ENCODE peak calls at places on chromosome 17, in six cellular contexts. M is upper lobe of left lung, O is A549, F is HepG2, Y is GM12878, W is K562. Z is an unnamed sample.

GRCh38 chr17:42141382-42141781 is 13.4 kb downstream of the RAB5C start:
- ATAC-seq in M (peak), O (no peak), F (no peak), Y (no peak), W (no peak), Z (peak)

GRCh38 chr17:48194097-48194550 is 86.6 kb downstream of the SNX11 start:
- ATAC-seq in M (no peak), O (no peak), F (no peak), Y (no peak), W (no peak), Z (no peak)

GRCh38 chr17:58703137-58703846 is 10.9 kb downstream of the RAD51C start:
- ATAC-seq in M (no peak), O (no peak), F (no peak), Y (peak), W (no peak), Z (no peak)

GRCh38 chr17:62899349-62899748 is 66.7 kb upstream of the TANC2 start:
- ATAC-seq in M (peak), O (no peak), F (no peak), Y (no peak), W (no peak), Z (peak)

GRCh38 chr17:81196505-81197408 is 26.0 kb downstream of the CEP131 start:
- ATAC-seq in M (no peak), O (no peak), F (no peak), Y (no peak), W (no peak), Z (peak)

GRCh38 chr17:17545031-17545820 is 46.3 kb downstream of the PEMT start:
- ATAC-seq in M (peak), O (no peak), F (no peak), Y (no peak), W (no peak), Z (peak)

GRCh38 chr17:11825902-11826301 is 171.4 kb downstream of the ZNF18 start:
- ATAC-seq in M (no peak), O (no peak), F (no peak), Y (no peak), W (no peak), Z (no peak)

GRCh38 chr17:33084755-33085154 is 93.1 kb downstream of the SPACA3 start:
- ATAC-seq in M (no peak), O (no peak), F (no peak), Y (no peak), W (no peak), Z (no peak)

GRCh38 chr17:58535431-58535830 is 21.0 kb upstream of the MTMR4 start:
- ATAC-seq in M (no peak), O (peak), F (peak), Y (no peak), W (no peak), Z (no peak)

GRCh38 chr17:10600551-10600950 is 51.1 kb upstream of the MYH2 start:
- ATAC-seq in M (no peak), O (no peak), F (no peak), Y (no peak), W (no peak), Z (no peak)

GRCh38 chr17:48051706-48052486 is 3.7 kb downstream of the NFE2L1 start:
- ATAC-seq in M (peak), O (no peak), F (peak), Y (no peak), W (peak), Z (no peak)

GRCh38 chr17:80775863-80776262 is 215.8 kb upstream of the CHMP6 start:
- ATAC-seq in M (no peak), O (no peak), F (no peak), Y (no peak), W (no peak), Z (no peak)

GRCh38 chr17:2055494-2056220 is 754 bp downstream of the HIC1 start:
- ATAC-seq in M (no peak), O (no peak), F (peak), Y (peak), W (no peak), Z (no peak)

GRCh38 chr17:12744298-12744697 is 45.0 kb upstream of the ARHGAP44 start:
- ATAC-seq in M (no peak), O (no peak), F (no peak), Y (no peak), W (no peak), Z (peak)

GRCh38 chr17:7775058-7775457 is 57.5 kb downstream of the DNAH2 start:
- ATAC-seq in M (no peak), O (no peak), F (no peak), Y (no peak), W (no peak), Z (no peak)

GRCh38 chr17:63564562-63564961 is 14.3 kb downstream of the DCAF7 start:
- ATAC-seq in M (no peak), O (no peak), F (peak), Y (no peak), W (peak), Z (no peak)

GRCh38 chr17:39069114-39069756 is 82.2 kb downstream of the PLXDC1 start:
- ATAC-seq in M (peak), O (peak), F (peak), Y (peak), W (peak), Z (peak)

GRCh38 chr17:33262724-33263123 is 30.4 kb downstream of the ASIC2 start:
- ATAC-seq in M (no peak), O (no peak), F (no peak), Y (no peak), W (no peak), Z (no peak)

GRCh38 chr17:77772899-77773358 is 185.6 kb upstream of the TNRC6C start:
- ATAC-seq in M (peak), O (peak), F (peak), Y (peak), W (peak), Z (peak)

GRCh38 chr17:41328207-41328606 is 12.7 kb upstream of the KRTAP17-1 start:
- ATAC-seq in M (no peak), O (no peak), F (no peak), Y (no peak), W (no peak), Z (no peak)

GRCh38 chr17:68247445-68248198 is at the start of gene AMZ2:
- ATAC-seq in M (peak), O (peak), F (peak), Y (peak), W (peak), Z (peak)
- TF ChIP-seq EP300 in M (no peak), O (no peak), F (no peak), Y (no peak), W (no peak), Z (no peak)

GRCh38 chr17:74601944-74602572 is 10.0 kb upstream of the CD300LD start:
- ATAC-seq in M (peak), O (peak), F (peak), Y (peak), W (peak), Z (no peak)
- TF ChIP-seq POLR2A in M (no peak), O (no peak), F (no peak), Y (no peak), W (no peak), Z (no peak)

GRCh38 chr17:55585629-55586028 is 74.4 kb upstream of the SMIM36 start:
- ATAC-seq in M (no peak), O (no peak), F (no peak), Y (no peak), W (no peak), Z (no peak)
- TF ChIP-seq CTCF in M (no peak), O (no peak), F (no peak), Y (no peak), W (no peak), Z (no peak)

DNA sequence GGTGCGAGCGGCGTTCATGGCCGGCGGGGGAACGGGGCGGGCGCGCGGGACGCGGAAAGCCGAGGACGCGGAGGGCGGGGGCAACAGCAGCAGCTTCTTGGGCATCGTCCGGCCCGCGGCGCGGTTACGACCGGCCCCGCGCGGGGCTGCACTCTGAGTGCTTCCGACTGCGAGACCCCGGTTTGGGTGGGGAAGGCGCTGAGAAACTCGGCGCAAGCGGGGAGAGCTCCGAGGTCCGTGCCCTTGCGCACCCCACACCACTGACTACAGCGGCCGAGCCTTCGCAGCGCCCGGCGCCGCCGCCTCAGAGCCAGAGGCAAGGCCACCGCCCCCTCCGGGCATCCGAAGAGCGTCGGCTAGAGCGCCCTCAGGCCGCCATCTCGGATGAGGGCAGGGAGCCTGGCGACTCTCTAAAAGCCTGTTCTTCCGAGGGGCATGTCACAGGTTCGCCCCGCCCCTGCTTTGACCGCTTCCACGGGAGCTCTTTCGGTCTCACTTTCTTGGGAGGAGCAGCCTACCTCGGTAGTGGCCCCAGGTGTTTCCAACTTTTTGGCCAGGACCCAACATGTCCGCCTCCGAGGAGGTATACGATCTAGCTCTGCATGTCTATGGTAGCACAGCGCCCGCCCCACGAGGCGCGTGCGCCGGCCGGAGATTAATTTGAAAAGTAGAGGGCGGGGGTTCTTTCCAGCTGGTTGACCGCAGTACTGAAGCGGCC is at the start of gene PRPSAP1:
- ATAC-seq in M (peak), O (peak), F (peak), Y (peak), W (peak), Z (peak)
- TF ChIP-seq EP300 in M (no peak), O (no peak), F (no peak), Y (no peak), W (no peak), Z (no peak)

DNA sequence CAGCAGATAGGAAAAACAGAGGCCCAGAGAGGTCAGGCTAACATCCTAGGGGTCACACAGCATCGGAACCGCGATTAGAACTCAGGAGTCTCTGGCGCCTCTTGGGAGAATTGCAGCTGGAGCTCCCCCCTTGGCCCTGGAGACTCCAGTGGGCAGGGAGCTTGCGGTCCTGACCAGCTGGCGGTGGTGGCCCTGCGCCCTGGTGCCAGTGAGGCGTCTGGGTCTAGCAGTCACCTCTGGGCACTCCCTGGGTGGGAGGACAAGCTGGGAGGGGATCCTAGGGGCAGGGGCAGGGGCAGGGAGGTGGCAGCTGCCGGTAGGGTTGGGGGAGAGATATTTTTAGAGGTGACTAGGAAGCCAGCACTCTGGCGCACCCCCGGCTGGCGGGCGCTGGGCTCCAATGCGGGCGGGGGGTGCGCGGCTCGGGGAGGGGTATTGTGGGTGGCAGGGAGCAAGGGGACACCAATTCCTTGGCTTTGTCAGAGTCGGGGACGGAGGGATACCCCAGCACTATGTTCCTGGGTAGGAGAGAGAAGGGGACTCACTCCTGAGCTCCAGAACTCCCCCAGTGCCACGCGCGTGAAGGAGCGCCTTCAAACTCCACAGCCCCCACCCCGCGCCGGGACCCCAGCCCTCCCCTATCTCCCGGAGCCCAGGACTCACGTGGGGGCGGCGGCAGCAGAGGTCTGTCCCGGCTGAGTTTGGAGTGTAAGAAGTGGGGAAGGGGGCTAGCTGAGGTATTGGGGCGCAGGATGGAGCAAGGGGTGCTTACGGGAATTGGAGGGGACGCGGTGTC is 584 bp downstream of the PHOSPHO1 start:
- ATAC-seq in M (no peak), O (peak), F (no peak), Y (peak), W (no peak), Z (peak)
- TF ChIP-seq POLR2A in M (no peak), O (no peak), F (no peak), Y (peak), W (no peak), Z (no peak)

GRCh38 chr17:65559802-65560627 is 1.4 kb downstream of the AXIN2 start:
- ATAC-seq in M (peak), O (peak), F (peak), Y (peak), W (no peak), Z (no peak)
- TF ChIP-seq CTCF in M (no peak), O (no peak), F (no peak), Y (no peak), W (no peak), Z (no peak)